ENCODE peak calls at places on chromosomes 3 and 15, in five cellular contexts. R is IMR-90, J is neuronal stem cell, E is HepG2, H is HCT116. F is an unnamed sample.

GRCh38 chr15:65085207-65085753 is 8.7 kb downstream of the KBTBD13 start:
- DNase-seq in R (no peak), J (no peak), E (no peak), H (no peak), F (no peak)

GRCh38 chr3:94158461-94158860 is 95.6 kb downstream of the NSUN3 start:
- DNase-seq in R (no peak), J (no peak), E (no peak), H (no peak), F (no peak)

GRCh38 chr3:87856126-87856525 is 202.7 kb downstream of the CGGBP1 start:
- DNase-seq in R (no peak), J (no peak), E (no peak), H (no peak), F (no peak)

GRCh38 chr3:184372296-184372821 is 5.6 kb downstream of the THPO start:
- DNase-seq in R (no peak), J (no peak), E (no peak), H (no peak), F (no peak)

GRCh38 chr3:184899953-184900595 is 88.1 kb downstream of the VPS8 start:
- DNase-seq in R (no peak), J (no peak), E (no peak), H (no peak), F (no peak)

GRCh38 chr3:194121881-194122280 is 14.1 kb upstream of the HES1 start:
- DNase-seq in R (peak), J (no peak), E (peak), H (no peak), F (peak)

GRCh38 chr15:98923159-98923558 is 84.4 kb downstream of the PGPEP1L start:
- DNase-seq in R (no peak), J (no peak), E (no peak), H (no peak), F (no peak)

GRCh38 chr15:72199721-72200212 is 2.2 kb upstream of the GRAMD2A start:
- DNase-seq in R (peak), J (peak), E (peak), H (peak), F (peak)

GRCh38 chr3:152026033-152026556 is 152.7 kb downstream of the SUCNR1 start:
- DNase-seq in R (peak), J (no peak), E (no peak), H (peak), F (peak)

GRCh38 chr3:177228601-177229190 is 31.4 kb upstream of the TBL1XR1 start:
- DNase-seq in R (no peak), J (no peak), E (no peak), H (no peak), F (no peak)

GRCh38 chr3:179432021-179432420 is 19.2 kb downstream of the GNB4 start:
- DNase-seq in R (no peak), J (no peak), E (no peak), H (no peak), F (no peak)

GRCh38 chr3:147903037-147903436 is 493.9 kb downstream of the ZIC1 start:
- DNase-seq in R (no peak), J (peak), E (no peak), H (no peak), F (no peak)

GRCh38 chr15:42359249-42359648 is at the start of gene CAPN3:
- DNase-seq in R (no peak), J (no peak), E (no peak), H (no peak), F (no peak)

GRCh38 chr3:195583831-195584542 is at the start of gene APOD:
- DNase-seq in R (peak), J (no peak), E (no peak), H (no peak), F (peak)

GRCh38 chr3:153069598-153069997 is 92.4 kb upstream of the RAP2B start:
- DNase-seq in R (no peak), J (no peak), E (no peak), H (no peak), F (no peak)
- H2AFZ ChIP-seq in R (no peak), J (no peak), E (no peak), H (no peak), F (no peak)

GRCh38 chr15:101126618-101127502 is 125.0 kb downstream of the CHSY1 start:
- DNase-seq in R (peak), J (no peak), E (no peak), H (no peak), F (no peak)

GRCh38 chr15:101128696-101129095 is 123.2 kb downstream of the CHSY1 start:
- DNase-seq in R (no peak), J (no peak), E (no peak), H (no peak), F (no peak)

GRCh38 chr15:101128191-101128590 is 123.7 kb downstream of the CHSY1 start:
- DNase-seq in R (peak), J (no peak), E (no peak), H (no peak), F (peak)

GRCh38 chr15:101129851-101130250 is 122.0 kb downstream of the CHSY1 start:
- DNase-seq in R (no peak), J (no peak), E (no peak), H (no peak), F (no peak)

GRCh38 chr15:101127503-101128076 is 124.3 kb downstream of the CHSY1 start:
- DNase-seq in R (peak), J (no peak), E (peak), H (peak), F (peak)
- H3K4me3 ChIP-seq in R (no peak), J (no peak), E (no peak), H (peak), F (no peak)

DNA sequence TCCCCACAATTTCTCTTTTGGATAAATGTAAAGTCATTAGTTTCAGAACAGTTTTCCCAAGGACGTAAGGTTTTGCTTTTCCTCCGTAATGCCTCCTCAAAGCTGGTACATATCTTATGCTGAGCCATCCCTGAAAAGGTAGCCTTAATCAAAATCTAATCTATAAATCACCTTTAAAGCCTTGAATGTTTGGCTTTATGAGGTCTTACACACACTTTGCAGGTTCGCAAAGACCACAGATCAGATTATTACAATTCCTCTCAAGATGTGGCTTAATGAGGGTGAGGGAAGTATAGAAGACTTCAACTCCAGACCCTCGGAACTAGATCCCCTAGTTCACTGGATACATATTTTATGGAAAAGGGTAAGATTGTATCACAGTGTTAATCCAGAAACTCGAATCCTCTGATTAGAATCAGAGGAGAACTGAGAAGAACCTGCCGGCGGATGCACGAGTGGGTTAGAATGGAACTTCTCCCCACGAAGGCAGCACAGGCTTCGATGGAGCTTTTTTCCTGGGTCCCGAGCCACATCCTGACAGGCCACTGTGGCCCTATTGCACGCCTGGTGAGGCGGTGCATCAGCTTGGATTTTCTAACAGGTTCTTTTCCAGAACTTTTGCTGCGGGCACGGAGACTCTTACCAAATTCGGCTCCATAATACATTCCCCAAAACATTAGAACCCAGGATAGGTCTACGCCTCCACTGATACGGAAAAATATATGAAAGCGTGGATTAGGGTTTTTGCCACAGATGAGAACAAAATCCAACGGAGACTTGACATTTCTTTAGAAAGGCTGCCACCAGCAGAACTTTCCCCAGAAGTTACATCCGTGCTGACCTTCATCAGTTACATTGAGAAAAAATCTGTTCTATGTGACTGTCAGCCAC is 1.2 kb downstream of the CTXND1 start:
- DNase-seq in R (no peak), J (no peak), E (no peak), H (no peak), F (no peak)
- H2AFZ ChIP-seq in R (peak), J (no peak), E (no peak), H (no peak), F (peak)

GRCh38 chr15:74425634-74426033 is 8.1 kb downstream of the SEMA7A start:
- DNase-seq in R (no peak), J (no peak), E (no peak), H (no peak), F (no peak)
- H3K4me3 ChIP-seq in R (no peak), J (no peak), E (no peak), H (no peak), F (no peak)